ENCODE peak calls at places on chromosome 11, in six cellular contexts. X, O, U, J, L and F are unnamed samples.

GRCh38 chr11:126438272-126438671 is 82.8 kb downstream of the ST3GAL4 start:
- DNase-seq in X (no peak), O (no peak), U (no peak), J (no peak), L (no peak), F (no peak)

GRCh38 chr11:108870373-108871020 is 205.6 kb downstream of the DDX10 start:
- DNase-seq in X (no peak), O (no peak), U (no peak), J (no peak), L (no peak), F (no peak)

GRCh38 chr11:12139144-12139881 is 28.9 kb downstream of the MICAL2 start:
- DNase-seq in X (peak), O (no peak), U (no peak), J (no peak), L (no peak), F (no peak)

GRCh38 chr11:36469881-36470802 is 39.9 kb downstream of the TRAF6 start:
- DNase-seq in X (no peak), O (no peak), U (no peak), J (no peak), L (no peak), F (no peak)

GRCh38 chr11:20775331-20775730 is 105.9 kb downstream of the NELL1 start:
- DNase-seq in X (no peak), O (no peak), U (no peak), J (no peak), L (no peak), F (no peak)

GRCh38 chr11:128761339-128761738 is 67.5 kb downstream of the FLI1 start:
- DNase-seq in X (no peak), O (no peak), U (no peak), J (no peak), L (no peak), F (no peak)

GRCh38 chr11:75344761-75345454 is 6.6 kb downstream of the ARRB1 start:
- DNase-seq in X (no peak), O (no peak), U (no peak), J (no peak), L (no peak), F (no peak)

GRCh38 chr11:73242291-73243092 is 24.4 kb downstream of the P2RY2 start:
- DNase-seq in X (peak), O (peak), U (peak), J (peak), L (peak), F (peak)

GRCh38 chr11:28400236-28401100 is 292.3 kb downstream of the METTL15 start:
- DNase-seq in X (no peak), O (no peak), U (no peak), J (no peak), L (no peak), F (no peak)

GRCh38 chr11:1303196-1303821 is 6.1 kb downstream of the TOLLIP start:
- DNase-seq in X (peak), O (no peak), U (no peak), J (peak), L (peak), F (peak)
- TF ChIP-seq CTCF in X (no peak), O (no peak), U (peak), J (no peak), L (peak), F (peak)

DNA sequence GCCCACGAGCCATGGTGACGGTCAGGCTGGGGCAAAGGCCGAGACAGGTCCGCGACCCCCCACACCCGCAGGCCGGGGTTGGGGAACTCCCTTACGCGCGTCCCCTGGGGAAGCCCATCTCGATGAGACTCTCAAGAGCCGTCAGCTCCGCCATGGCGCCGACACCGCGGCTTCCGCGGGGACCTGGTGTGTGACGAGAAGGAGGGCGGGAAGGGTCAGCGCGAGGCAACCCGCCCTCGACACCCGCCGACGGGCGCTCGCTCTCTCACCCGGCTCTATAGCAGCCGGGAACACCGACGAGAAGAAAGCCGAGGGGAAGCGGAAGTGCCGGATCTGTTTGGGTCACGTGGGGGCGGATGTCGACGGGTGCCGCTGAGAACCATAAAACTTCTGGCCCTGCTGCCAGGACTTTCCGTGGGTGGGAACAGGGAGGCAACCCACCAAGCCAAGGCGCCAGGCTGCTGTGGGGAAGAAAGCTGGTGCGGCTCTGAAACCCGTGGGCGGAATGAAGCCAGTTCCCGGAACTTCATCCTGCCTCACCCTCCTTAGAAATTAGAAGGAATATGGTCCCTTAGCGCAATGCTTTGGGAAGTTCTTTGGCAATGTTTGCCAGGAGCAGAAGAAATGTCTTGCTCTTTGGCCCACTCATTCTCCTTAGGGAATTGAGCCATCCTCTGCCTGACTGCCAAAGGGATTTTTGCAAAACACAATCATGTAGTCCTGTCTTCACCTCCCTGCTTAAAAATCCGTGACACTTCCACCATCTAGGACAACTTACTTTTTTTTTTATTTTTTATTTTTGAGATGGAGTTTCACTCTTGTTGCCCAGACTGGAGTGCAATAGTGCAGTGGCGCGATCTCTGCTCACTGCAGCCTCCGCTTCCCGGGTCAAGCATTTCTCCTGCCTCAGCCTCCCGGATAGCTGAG is at the start of gene UBXN1:
- DNase-seq in X (peak), O (peak), U (peak), J (peak), L (peak), F (peak)
- TF ChIP-seq EP300 in X (peak), O (no peak), U (no peak), J (no peak), L (no peak), F (no peak)

DNA sequence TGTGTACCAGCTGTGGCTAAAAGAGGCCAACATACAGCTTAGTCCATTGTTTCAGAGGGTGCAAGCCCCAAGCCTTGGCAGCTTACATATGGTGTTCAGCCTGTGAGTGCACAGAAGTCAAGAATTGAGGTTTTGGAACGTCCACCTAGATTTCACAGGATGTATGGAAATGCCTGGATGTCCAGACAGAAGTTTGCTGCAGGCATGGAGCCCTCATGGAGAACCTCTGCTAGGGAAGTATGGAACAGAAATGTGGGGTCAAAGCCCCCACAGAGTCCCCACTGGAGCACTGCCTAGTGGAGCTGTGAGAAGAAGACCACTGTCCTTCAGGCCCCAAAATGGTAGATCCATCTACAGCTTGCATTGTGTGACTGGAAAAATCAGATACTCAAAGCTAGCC is 42.2 kb upstream of the PTH start:
- DNase-seq in X (no peak), O (no peak), U (no peak), J (no peak), L (no peak), F (no peak)
- TF ChIP-seq CTCF in X (no peak), O (no peak), U (no peak), J (no peak), L (no peak), F (no peak)

DNA sequence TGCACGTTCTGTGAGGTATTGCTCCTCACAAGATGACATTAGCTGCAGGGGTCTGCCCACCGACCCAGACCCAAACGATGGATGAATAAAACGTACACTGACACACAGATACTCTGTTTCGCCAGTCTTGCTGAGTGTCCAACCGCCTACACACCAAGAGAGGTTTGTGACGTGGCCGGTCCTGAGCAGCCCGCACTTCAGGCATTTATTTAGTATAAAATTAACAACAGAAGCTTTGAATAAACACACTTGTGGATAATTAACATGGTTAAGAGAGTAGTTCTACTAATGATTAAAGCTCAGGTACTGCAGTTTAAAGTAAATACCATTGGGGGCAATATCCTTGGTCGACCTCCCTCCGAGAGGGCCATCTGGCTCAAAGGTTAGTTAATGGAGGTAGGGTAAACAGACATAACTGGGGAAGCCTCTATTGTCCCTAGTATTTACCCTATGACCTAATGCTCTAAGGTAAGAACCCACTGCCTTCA is 75.7 kb downstream of the CCDC83 start:
- DNase-seq in X (no peak), O (no peak), U (no peak), J (no peak), L (no peak), F (no peak)
- TF ChIP-seq EP300 in X (no peak), O (no peak), U (no peak), J (no peak), L (no peak), F (no peak)

DNA sequence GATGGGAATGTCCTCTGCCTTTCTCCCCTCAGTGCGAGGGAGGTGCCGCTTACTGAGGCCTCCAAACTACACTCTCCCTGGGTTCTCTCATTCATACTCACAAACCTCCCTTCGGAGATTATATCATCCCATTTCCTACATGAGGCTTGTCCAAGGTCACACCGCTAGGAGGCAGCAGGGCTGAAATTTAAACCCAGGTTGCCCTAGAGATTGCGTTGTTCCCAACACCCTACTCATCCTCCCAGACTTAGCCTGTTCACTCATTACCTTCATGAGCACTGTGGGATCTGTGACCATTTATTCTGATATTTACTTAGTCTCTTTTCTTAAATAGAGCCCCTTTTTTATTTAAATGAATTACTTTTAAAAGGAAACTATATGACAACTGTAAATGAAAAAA is 31.1 kb downstream of the SDHAF2 start:
- DNase-seq in X (no peak), O (no peak), U (no peak), J (no peak), L (no peak), F (no peak)
- TF ChIP-seq CTCF in X (no peak), O (peak), U (no peak), J (no peak), L (peak), F (no peak)

GRCh38 chr11:19673924-19674390 is 38.7 kb upstream of the NAV2 start:
- DNase-seq in X (peak), O (no peak), U (no peak), J (no peak), L (peak), F (peak)
- TF ChIP-seq EP300 in X (no peak), O (no peak), U (no peak), J (peak), L (no peak), F (no peak)

GRCh38 chr11:33735426-33736147 is 636 bp downstream of the CD59 start:
- DNase-seq in X (peak), O (peak), U (no peak), J (peak), L (peak), F (peak)
- TF ChIP-seq CTCF in X (no peak), O (no peak), U (no peak), J (no peak), L (no peak), F (no peak)